ENCODE peak calls at places on chromosomes 6 and 20, in eight cellular contexts. Q is GM10248; F is activated naive CD8-positive, alpha-beta T cell treated with anti-CD3 and anti-CD28 coated beads, Interleukin-2, amount 50 U/mL, for 24 hours; Y is GM12892; T is retina; X is ELR; E is NAMALWA; S is activated CD4-positive, alpha-beta memory T cell treated with anti-CD3 and anti-CD28 coated beads, Interleukin-2, amount 10 ng/mL, durations not matched to agents 7 days and 5 days. R is an unnamed sample.

GRCh38 chr6:24376875-24377274 is 19.0 kb upstream of the DCDC2 start:
- DNase-seq in T (no peak), Q (no peak), X (no peak), Y (no peak), E (no peak), S (no peak), F (no peak), R (no peak)

GRCh38 chr6:124958149-124958548 is 4.1 kb upstream of the RNF217 start:
- DNase-seq in X (no peak), T (no peak), Y (no peak), E (no peak), S (no peak), F (no peak), Q (no peak), R (no peak)

GRCh38 chr6:49982046-49982445 is 12.6 kb upstream of the DEFB113 start:
- DNase-seq in T (no peak), Q (no peak), Y (no peak), E (no peak), S (no peak), X (no peak), F (no peak), R (no peak)

GRCh38 chr6:43074847-43075741 is 1.0 kb upstream of the PTK7 start:
- DNase-seq in S (no peak), E (no peak), T (no peak), F (no peak), Y (no peak), Q (no peak), X (peak), R (no peak)

GRCh38 chr6:134172020-134172766 is 119.8 kb upstream of the SLC2A12 start:
- DNase-seq in Y (no peak), E (no peak), F (no peak), S (no peak), Q (no peak), X (no peak), T (no peak), R (no peak)

GRCh38 chr20:3141757-3142156 is 17.9 kb downstream of the FASTKD5 start:
- DNase-seq in F (no peak), S (no peak), Y (no peak), X (no peak), Q (no peak), E (no peak), T (no peak), R (no peak)

GRCh38 chr6:93416575-93417420 is 2.6 kb downstream of the EPHA7 start:
- DNase-seq in T (peak), Q (peak), E (no peak), F (no peak), X (no peak), S (no peak), Y (peak), R (peak)

GRCh38 chr6:56334937-56335336 is 87.6 kb upstream of the COL21A1 start:
- DNase-seq in Q (no peak), F (no peak), X (peak), S (no peak), Y (no peak), T (no peak), E (no peak), R (no peak)

GRCh38 chr6:89886378-89887120 is 7.7 kb upstream of the GJA10 start:
- DNase-seq in S (no peak), F (no peak), T (no peak), Q (no peak), X (no peak), E (no peak), Y (no peak), R (no peak)

GRCh38 chr6:87714093-87714809 is 12.2 kb upstream of the AKIRIN2 start:
- DNase-seq in Q (no peak), S (no peak), Y (no peak), E (no peak), F (no peak), T (no peak), X (peak), R (peak)

GRCh38 chr6:27026361-27026760 is 221.1 kb upstream of the PRSS16 start:
- DNase-seq in F (no peak), T (no peak), E (no peak), S (no peak), X (no peak), Q (no peak), Y (no peak), R (no peak)

GRCh38 chr20:63106108-63106764 is 99.5 kb upstream of the BHLHE23 start:
- DNase-seq in S (no peak), F (no peak), Y (no peak), X (no peak), E (no peak), Q (no peak), T (no peak), R (no peak)

GRCh38 chr6:127904160-127904559 is 3.3 kb upstream of the THEMIS start:
- DNase-seq in F (no peak), S (no peak), X (no peak), T (no peak), E (no peak), Q (no peak), Y (no peak), R (no peak)

GRCh38 chr20:9756660-9757059 is 82.2 kb downstream of the PAK5 start:
- DNase-seq in S (no peak), T (no peak), Q (no peak), E (no peak), Y (no peak), X (no peak), F (no peak), R (no peak)

GRCh38 chr20:33099842-33100538 is 20.5 kb downstream of the BPIFB4 start:
- DNase-seq in T (no peak), F (no peak), E (no peak), S (no peak), Y (no peak), X (peak), Q (no peak), R (no peak)

GRCh38 chr6:148309301-148309700 is 33.3 kb upstream of the SASH1 start:
- DNase-seq in S (no peak), E (no peak), X (no peak), Q (no peak), Y (no peak), T (no peak), F (no peak), R (no peak)